ENCODE peak calls at places on chromosomes 2 and 18, in five cellular contexts. N is GM23248; D is non-pigmented ciliary epithelial cell; U is activated CD8-positive, alpha-beta memory T cell treated with anti-CD3 and anti-CD28 coated beads, Interleukin-2, amount 10 ng/mL, durations not matched to agents 7 days and 5 days; M is mucosa of descending colon. J is an unnamed sample.

GRCh38 chr2:102514061-102514785 is 41.2 kb downstream of the SLC9A4 start:
- DNase-seq in N (peak; percentile 92), D (peak; percentile 86), U (no peak), M (no peak), J (peak; percentile 91)

GRCh38 chr2:73999881-74000597 is 15.3 kb downstream of the TET3 start:
- DNase-seq in N (peak; percentile 61), D (peak; percentile 13), U (no peak), M (peak; percentile 53), J (no peak)

GRCh38 chr2:193542762-193543161 is 1348.0 kb upstream of the TMEFF2 start:
- DNase-seq in N (no peak), D (no peak), U (no peak), M (no peak), J (no peak)

GRCh38 chr2:175309799-175310198 is 128.3 kb upstream of the ATP5MC3 start:
- DNase-seq in N (peak; percentile 51), D (no peak), U (peak; percentile 42), M (no peak), J (peak; percentile 32)

GRCh38 chr2:31693882-31694281 is 113.1 kb upstream of the SRD5A2 start:
- DNase-seq in N (peak; percentile 5), D (no peak), U (no peak), M (no peak), J (peak; percentile 6)

GRCh38 chr18:9475643-9476580 is 599 bp downstream of the RALBP1 start:
- DNase-seq in N (peak; percentile 63), D (no peak), U (peak; percentile 81), M (no peak), J (no peak)

GRCh38 chr2:150850641-150851040 is 363.2 kb upstream of the RND3 start:
- DNase-seq in N (no peak), D (no peak), U (no peak), M (no peak), J (peak; percentile 22)

GRCh38 chr2:15260813-15261212 is 300.3 kb downstream of the NBAS start:
- DNase-seq in N (no peak), D (no peak), U (no peak), M (no peak), J (no peak)

GRCh38 chr2:168649105-168649504 is 153.3 kb upstream of the NOSTRIN start:
- DNase-seq in N (no peak), D (no peak), U (no peak), M (no peak), J (no peak)

GRCh38 chr2:130183500-130184373 is 1.7 kb downstream of the MZT2B start:
- DNase-seq in N (peak; percentile 6), D (no peak), U (no peak), M (peak; percentile 39), J (no peak)

GRCh38 chr2:170824526-170825015 is 7.9 kb downstream of the GAD1 start:
- DNase-seq in N (peak; percentile 46), D (no peak), U (no peak), M (no peak), J (no peak)

GRCh38 chr2:160647967-160648685 is 154.5 kb upstream of the RBMS1 start:
- DNase-seq in N (no peak), D (no peak), U (no peak), M (no peak), J (no peak)

GRCh38 chr2:179694963-179695362 is 166.4 kb downstream of the ZNF385B start:
- DNase-seq in N (no peak), D (no peak), U (no peak), M (no peak), J (no peak)

GRCh38 chr2:133247613-133248012 is 320.6 kb downstream of the NCKAP5 start:
- DNase-seq in N (no peak), D (no peak), U (no peak), M (no peak), J (peak; percentile 41)

GRCh38 chr18:41858761-41859555 is 96.1 kb upstream of the PIK3C3 start:
- DNase-seq in N (no peak), D (no peak), U (no peak), M (no peak), J (no peak)

GRCh38 chr2:29449499-29449898 is 334.3 kb downstream of the CLIP4 start:
- DNase-seq in N (no peak), D (no peak), U (no peak), M (no peak), J (no peak)

GRCh38 chr2:45128580-45128997 is 119.3 kb upstream of the SIX2 start:
- DNase-seq in N (peak; percentile 96), D (peak; percentile 87), U (peak; percentile 11), M (no peak), J (peak; percentile 99)

GRCh38 chr18:42038936-42039335 is 83.9 kb downstream of the PIK3C3 start:
- DNase-seq in N (peak; percentile 87), D (peak; percentile 88), U (no peak), M (no peak), J (peak; percentile 20)

GRCh38 chr18:62957885-62958472 is 242.6 kb downstream of the PHLPP1 start:
- DNase-seq in N (peak; percentile 51), D (no peak), U (peak; percentile 66), M (no peak), J (peak; percentile 39)

GRCh38 chr2:74548919-74549684 is 4.6 kb downstream of the LOXL3 start:
- DNase-seq in N (peak; percentile 90), D (no peak), U (no peak), M (peak; percentile 85), J (no peak)

J was measured in RPMI7951.